ENCODE peak calls at places on chromosomes 16 and 17, in five cellular contexts. One of them, this sample, is unnamed.
A peak's percentile ranks its signal among the peaks of the same experiment; 100 is the strongest.

GRCh38 chr16:74186589-74186988 is 110.0 kb upstream of the PSMD7 start:
- DNase-seq in activated CD4-positive, alpha-beta T cell treated with anti-CD3 and anti-CD28 coated beads, Interleukin-2, amount 10 ng/mL, durations not matched to agents 7 days and 5 days: no peak
- DNase-seq in stimulated activated CD4-positive, alpha-beta T cell treated with anti-CD3 and anti-CD28 coated beads, Interleukin-2, amount 100 ng/mL, for 24 hours: no peak
- DNase-seq in heart left ventricle: no peak
- DNase-seq in mesendoderm: no peak
- DNase-seq in this sample: no peak

GRCh38 chr17:42179911-42180410 is 981 bp downstream of the KCNH4 start:
- DNase-seq in activated CD4-positive, alpha-beta T cell treated with anti-CD3 and anti-CD28 coated beads, Interleukin-2, amount 10 ng/mL, durations not matched to agents 7 days and 5 days: peak; percentile 44
- DNase-seq in stimulated activated CD4-positive, alpha-beta T cell treated with anti-CD3 and anti-CD28 coated beads, Interleukin-2, amount 100 ng/mL, for 24 hours: peak; percentile 38
- DNase-seq in heart left ventricle: peak; percentile 56
- DNase-seq in mesendoderm: peak; percentile 78
- DNase-seq in this sample: no peak

GRCh38 chr17:18038149-18038850 is 668 bp downstream of the ATPAF2 start:
- DNase-seq in activated CD4-positive, alpha-beta T cell treated with anti-CD3 and anti-CD28 coated beads, Interleukin-2, amount 10 ng/mL, durations not matched to agents 7 days and 5 days: no peak
- DNase-seq in stimulated activated CD4-positive, alpha-beta T cell treated with anti-CD3 and anti-CD28 coated beads, Interleukin-2, amount 100 ng/mL, for 24 hours: peak; percentile 43
- DNase-seq in heart left ventricle: no peak
- DNase-seq in mesendoderm: peak; percentile 24
- DNase-seq in this sample: peak; percentile 14

GRCh38 chr16:75204410-75204758 is 2.6 kb downstream of the CTRB2 start:
- DNase-seq in activated CD4-positive, alpha-beta T cell treated with anti-CD3 and anti-CD28 coated beads, Interleukin-2, amount 10 ng/mL, durations not matched to agents 7 days and 5 days: no peak
- DNase-seq in stimulated activated CD4-positive, alpha-beta T cell treated with anti-CD3 and anti-CD28 coated beads, Interleukin-2, amount 100 ng/mL, for 24 hours: no peak
- DNase-seq in heart left ventricle: no peak
- DNase-seq in mesendoderm: no peak
- DNase-seq in this sample: no peak

GRCh38 chr17:64001091-64001579 is 3.0 kb downstream of the PRR29 start:
- DNase-seq in activated CD4-positive, alpha-beta T cell treated with anti-CD3 and anti-CD28 coated beads, Interleukin-2, amount 10 ng/mL, durations not matched to agents 7 days and 5 days: no peak
- DNase-seq in stimulated activated CD4-positive, alpha-beta T cell treated with anti-CD3 and anti-CD28 coated beads, Interleukin-2, amount 100 ng/mL, for 24 hours: no peak
- DNase-seq in heart left ventricle: no peak
- DNase-seq in mesendoderm: no peak
- DNase-seq in this sample: no peak

GRCh38 chr17:77288115-77288619 is 147.4 kb downstream of the SEC14L1 start:
- DNase-seq in activated CD4-positive, alpha-beta T cell treated with anti-CD3 and anti-CD28 coated beads, Interleukin-2, amount 10 ng/mL, durations not matched to agents 7 days and 5 days: no peak
- DNase-seq in stimulated activated CD4-positive, alpha-beta T cell treated with anti-CD3 and anti-CD28 coated beads, Interleukin-2, amount 100 ng/mL, for 24 hours: no peak
- DNase-seq in heart left ventricle: no peak
- DNase-seq in mesendoderm: no peak
- DNase-seq in this sample: no peak

GRCh38 chr16:71784093-71784492 is 24.5 kb downstream of the AP1G1 start:
- DNase-seq in activated CD4-positive, alpha-beta T cell treated with anti-CD3 and anti-CD28 coated beads, Interleukin-2, amount 10 ng/mL, durations not matched to agents 7 days and 5 days: no peak
- DNase-seq in stimulated activated CD4-positive, alpha-beta T cell treated with anti-CD3 and anti-CD28 coated beads, Interleukin-2, amount 100 ng/mL, for 24 hours: no peak
- DNase-seq in heart left ventricle: no peak
- DNase-seq in mesendoderm: no peak
- DNase-seq in this sample: no peak

GRCh38 chr17:57541472-57542394 is 203.4 kb downstream of the CCDC182 start:
- DNase-seq in activated CD4-positive, alpha-beta T cell treated with anti-CD3 and anti-CD28 coated beads, Interleukin-2, amount 10 ng/mL, durations not matched to agents 7 days and 5 days: no peak
- DNase-seq in stimulated activated CD4-positive, alpha-beta T cell treated with anti-CD3 and anti-CD28 coated beads, Interleukin-2, amount 100 ng/mL, for 24 hours: no peak
- DNase-seq in heart left ventricle: peak; percentile 90
- DNase-seq in mesendoderm: no peak
- DNase-seq in this sample: no peak

GRCh38 chr17:6052926-6053325 is 17.3 kb upstream of the WSCD1 start:
- DNase-seq in activated CD4-positive, alpha-beta T cell treated with anti-CD3 and anti-CD28 coated beads, Interleukin-2, amount 10 ng/mL, durations not matched to agents 7 days and 5 days: no peak
- DNase-seq in stimulated activated CD4-positive, alpha-beta T cell treated with anti-CD3 and anti-CD28 coated beads, Interleukin-2, amount 100 ng/mL, for 24 hours: no peak
- DNase-seq in heart left ventricle: no peak
- DNase-seq in mesendoderm: no peak
- DNase-seq in this sample: no peak